ENCODE peak calls at places on chromosomes 11 and 22, in seven cellular contexts. W is IMR-90, U is Panc1, R is GM10248, G is heart right ventricle, C is fibroblast of the aortic adventitia, N is neural progenitor cell. V is an unnamed sample.

GRCh38 chr11:60870276-60870675 is 2.9 kb downstream of the ZP1 start:
- DNase-seq in W (no peak), U (no peak), R (no peak), G (no peak), C (no peak), N (peak), V (no peak)

GRCh38 chr11:57432714-57433163 is 5.8 kb upstream of the SLC43A3 start:
- DNase-seq in W (peak), U (no peak), R (no peak), G (no peak), C (peak), N (no peak), V (no peak)

GRCh38 chr11:47437746-47438418 is 11.1 kb downstream of the RAPSN start:
- DNase-seq in W (no peak), U (no peak), R (no peak), G (peak), C (peak), N (no peak), V (no peak)

GRCh38 chr22:39248254-39248653 is 3.5 kb upstream of the PDGFB start:
- DNase-seq in W (no peak), U (no peak), R (no peak), G (no peak), C (peak), N (no peak), V (no peak)

GRCh38 chr22:45192701-45193187 is 29.0 kb downstream of the NUP50 start:
- DNase-seq in W (no peak), U (no peak), R (peak), G (no peak), C (no peak), N (peak), V (no peak)

GRCh38 chr22:49723478-49724029 is 104.1 kb downstream of the BRD1 start:
- DNase-seq in W (no peak), U (no peak), R (no peak), G (no peak), C (no peak), N (no peak), V (no peak)

GRCh38 chr22:40819741-40820140 is 595 bp upstream of the SLC25A17 start:
- DNase-seq in W (peak), U (no peak), R (peak), G (no peak), C (peak), N (peak), V (no peak)

GRCh38 chr22:17788023-17788330 is 13.7 kb upstream of the BID start:
- DNase-seq in W (no peak), U (no peak), R (no peak), G (no peak), C (no peak), N (no peak), V (no peak)

GRCh38 chr11:63639195-63639832 is 25.1 kb upstream of the PLAAT3 start:
- DNase-seq in W (peak), U (no peak), R (no peak), G (no peak), C (peak), N (no peak), V (no peak)

GRCh38 chr11:122850076-122850631 is 11.9 kb downstream of the CRTAM start:
- DNase-seq in W (peak), U (no peak), R (no peak), G (no peak), C (peak), N (no peak), V (no peak)

GRCh38 chr11:124717421-124717785 is 22.3 kb upstream of the NRGN start:
- DNase-seq in W (peak), U (no peak), R (no peak), G (no peak), C (peak), N (no peak), V (no peak)

GRCh38 chr11:33234397-33235168 is 22.6 kb upstream of the HIPK3 start:
- DNase-seq in W (peak), U (no peak), R (no peak), G (no peak), C (no peak), N (no peak), V (no peak)

GRCh38 chr11:129960216-129961214 is 42.1 kb downstream of the PRDM10 start:
- DNase-seq in W (peak), U (peak), R (peak), G (no peak), C (peak), N (no peak), V (no peak)

GRCh38 chr11:45658292-45658991 is 7.0 kb downstream of the CHST1 start:
- DNase-seq in W (peak), U (no peak), R (peak), G (peak), C (peak), N (peak), V (peak)
- TF ChIP-seq CTCF in W (no peak), U (no peak), R (no peak), G (no peak), C (no peak), N (no peak), V (no peak)

GRCh38 chr11:119985551-119985950 is 152.4 kb downstream of the TRIM29 start:
- DNase-seq in W (no peak), U (no peak), R (no peak), G (no peak), C (no peak), N (no peak), V (no peak)

GRCh38 chr11:119982517-119983239 is 155.2 kb downstream of the TRIM29 start:
- DNase-seq in W (no peak), U (no peak), R (no peak), G (no peak), C (peak), N (no peak), V (no peak)

GRCh38 chr11:119983816-119984215 is 154.1 kb downstream of the TRIM29 start:
- DNase-seq in W (no peak), U (no peak), R (no peak), G (no peak), C (no peak), N (no peak), V (no peak)

GRCh38 chr11:119980431-119980830 is 157.5 kb downstream of the TRIM29 start:
- DNase-seq in W (no peak), U (no peak), R (no peak), G (no peak), C (no peak), N (no peak), V (no peak)

DNA sequence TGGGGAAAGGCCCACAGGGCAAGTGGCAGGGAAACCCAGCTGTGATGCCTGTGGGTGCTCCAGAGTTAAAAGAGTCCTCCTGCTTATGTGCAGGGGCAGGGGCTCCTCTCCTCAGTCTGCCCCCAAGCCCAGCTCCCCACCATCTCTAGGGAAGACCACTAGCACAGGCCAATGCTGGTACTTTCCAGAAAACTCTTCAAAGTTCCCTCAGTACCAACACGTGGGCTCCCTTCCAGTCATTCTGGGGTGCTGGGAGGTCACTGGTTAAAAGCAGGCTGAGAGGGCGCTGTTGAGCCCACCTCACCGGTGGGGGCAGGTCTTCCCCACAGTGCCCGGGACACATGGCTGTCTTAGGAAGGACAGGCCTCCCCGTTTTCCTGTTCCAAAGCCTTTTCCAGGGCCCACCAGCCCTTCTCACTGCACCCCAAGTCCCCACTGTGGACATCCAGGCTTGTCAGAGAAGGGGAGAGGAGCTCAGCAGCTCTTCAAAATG is 154.6 kb downstream of the TRIM29 start:
- DNase-seq in W (no peak), U (no peak), R (no peak), G (no peak), C (no peak), N (no peak), V (no peak)
- TF ChIP-seq CTCF in W (no peak), U (no peak), R (no peak), G (no peak), C (no peak), N (peak), V (no peak)

GRCh38 chr11:46162700-46163099 is 41.4 kb upstream of the PHF21A start:
- DNase-seq in W (no peak), U (no peak), R (no peak), G (no peak), C (no peak), N (no peak), V (no peak)
- TF ChIP-seq CTCF in W (no peak), U (no peak), R (no peak), G (no peak), C (no peak), N (no peak), V (no peak)

DNA sequence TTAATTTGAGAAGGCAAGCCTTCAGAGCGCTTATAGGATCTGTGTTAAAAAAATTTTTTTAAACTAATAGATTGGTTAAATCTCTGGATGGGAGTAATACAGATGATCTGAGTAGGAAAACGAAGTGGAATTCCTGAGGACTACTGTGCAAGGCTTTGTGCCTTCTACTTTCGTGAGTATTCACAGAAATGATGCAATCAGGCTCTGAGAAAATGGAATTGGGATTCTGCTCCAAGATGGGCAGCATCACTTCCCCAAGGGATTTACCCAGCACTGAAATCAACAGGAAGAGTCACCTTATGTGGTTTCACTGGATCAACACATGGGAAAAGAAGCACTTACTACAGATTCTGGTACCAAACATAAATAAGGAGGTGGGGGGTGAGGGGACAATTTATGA is 12.5 kb downstream of the KMT5B start:
- DNase-seq in W (peak), U (no peak), R (no peak), G (no peak), C (peak), N (no peak), V (no peak)
- TF ChIP-seq CTCF in W (no peak), U (no peak), R (no peak), G (no peak), C (no peak), N (no peak), V (no peak)

GRCh38 chr22:19718255-19719054 is 4.2 kb downstream of the SEPTIN5 start:
- DNase-seq in W (no peak), U (no peak), R (no peak), G (no peak), C (no peak), N (no peak), V (no peak)
- TF ChIP-seq CTCF in W (no peak), U (peak), R (no peak), G (peak), C (no peak), N (no peak), V (peak)